ENCODE peak calls at places on chromosomes 1 and 21, in nine cellular contexts. One of them, this sample, is unnamed.

GRCh38 chr1:55305735-55306134 is 90.6 kb upstream of the USP24 start:
- DNase-seq in GM12891: no peak
- DNase-seq in tibial nerve: no peak
- DNase-seq in esophagus squamous epithelium: no peak
- DNase-seq in heart left ventricle: no peak
- DNase-seq in endothelial cell of umbilical vein: no peak
- DNase-seq in transverse colon: no peak
- DNase-seq in HCT116: no peak
- DNase-seq in lower leg skin: no peak
- DNase-seq in this sample: peak; percentile 33

GRCh38 chr1:66575739-66576138 is 41.8 kb downstream of the SGIP1 start:
- DNase-seq in GM12891: no peak
- DNase-seq in tibial nerve: no peak
- DNase-seq in esophagus squamous epithelium: no peak
- DNase-seq in heart left ventricle: peak; percentile 18
- DNase-seq in endothelial cell of umbilical vein: peak; percentile 11
- DNase-seq in transverse colon: no peak
- DNase-seq in HCT116: no peak
- DNase-seq in lower leg skin: no peak
- DNase-seq in this sample: no peak

GRCh38 chr1:181073638-181074037 is 14.9 kb upstream of the IER5 start:
- DNase-seq in GM12891: no peak
- DNase-seq in tibial nerve: no peak
- DNase-seq in esophagus squamous epithelium: no peak
- DNase-seq in heart left ventricle: no peak
- DNase-seq in endothelial cell of umbilical vein: peak; percentile 55
- DNase-seq in transverse colon: no peak
- DNase-seq in HCT116: no peak
- DNase-seq in lower leg skin: no peak
- DNase-seq in this sample: no peak

GRCh38 chr1:25608488-25609178 is 8.0 kb upstream of the MAN1C1 start:
- DNase-seq in GM12891: peak; percentile 63
- DNase-seq in tibial nerve: peak; percentile 95
- DNase-seq in esophagus squamous epithelium: no peak
- DNase-seq in heart left ventricle: peak; percentile 88
- DNase-seq in endothelial cell of umbilical vein: peak; percentile 64
- DNase-seq in transverse colon: peak; percentile 89
- DNase-seq in HCT116: peak; percentile 73
- DNase-seq in lower leg skin: peak; percentile 88
- DNase-seq in this sample: peak; percentile 49

GRCh38 chr1:205456868-205457724 is 1.3 kb upstream of the BLACAT1 start:
- DNase-seq in GM12891: no peak
- DNase-seq in tibial nerve: no peak
- DNase-seq in esophagus squamous epithelium: no peak
- DNase-seq in heart left ventricle: no peak
- DNase-seq in endothelial cell of umbilical vein: no peak
- DNase-seq in transverse colon: no peak
- DNase-seq in HCT116: no peak
- DNase-seq in lower leg skin: no peak
- DNase-seq in this sample: no peak

GRCh38 chr21:27466175-27466574 is 499.3 kb upstream of the ADAMTS5 start:
- DNase-seq in GM12891: no peak
- DNase-seq in tibial nerve: no peak
- DNase-seq in esophagus squamous epithelium: no peak
- DNase-seq in heart left ventricle: no peak
- DNase-seq in endothelial cell of umbilical vein: no peak
- DNase-seq in transverse colon: no peak
- DNase-seq in HCT116: no peak
- DNase-seq in lower leg skin: no peak
- DNase-seq in this sample: no peak

GRCh38 chr21:34881421-34881820 is 167.7 kb downstream of the RUNX1 start:
- DNase-seq in GM12891: no peak
- DNase-seq in tibial nerve: no peak
- DNase-seq in esophagus squamous epithelium: no peak
- DNase-seq in heart left ventricle: no peak
- DNase-seq in endothelial cell of umbilical vein: no peak
- DNase-seq in transverse colon: no peak
- DNase-seq in HCT116: no peak
- DNase-seq in lower leg skin: no peak
- DNase-seq in this sample: no peak

GRCh38 chr1:41032147-41032546 is 10.6 kb upstream of the SLFNL1 start:
- DNase-seq in GM12891: no peak
- DNase-seq in tibial nerve: no peak
- DNase-seq in esophagus squamous epithelium: no peak
- DNase-seq in heart left ventricle: no peak
- DNase-seq in endothelial cell of umbilical vein: no peak
- DNase-seq in transverse colon: no peak
- DNase-seq in HCT116: no peak
- DNase-seq in lower leg skin: no peak
- DNase-seq in this sample: no peak

GRCh38 chr21:44975720-44976555 is 36.1 kb downstream of the SLX9 start:
- DNase-seq in GM12891: no peak
- DNase-seq in tibial nerve: no peak
- DNase-seq in esophagus squamous epithelium: no peak
- DNase-seq in heart left ventricle: no peak
- DNase-seq in endothelial cell of umbilical vein: no peak
- DNase-seq in transverse colon: no peak
- DNase-seq in HCT116: no peak
- DNase-seq in lower leg skin: no peak
- DNase-seq in this sample: no peak

GRCh38 chr1:66576645-66577044 is 42.7 kb downstream of the SGIP1 start:
- DNase-seq in GM12891: no peak
- DNase-seq in tibial nerve: no peak
- DNase-seq in esophagus squamous epithelium: no peak
- DNase-seq in heart left ventricle: peak; percentile 25
- DNase-seq in endothelial cell of umbilical vein: peak; percentile 64
- DNase-seq in transverse colon: no peak
- DNase-seq in HCT116: no peak
- DNase-seq in lower leg skin: no peak
- DNase-seq in this sample: no peak

GRCh38 chr1:84086189-84086588 is 57.9 kb upstream of the PRKACB start:
- DNase-seq in GM12891: no peak
- DNase-seq in tibial nerve: no peak
- DNase-seq in esophagus squamous epithelium: no peak
- DNase-seq in heart left ventricle: peak; percentile 6
- DNase-seq in endothelial cell of umbilical vein: no peak
- DNase-seq in transverse colon: no peak
- DNase-seq in HCT116: no peak
- DNase-seq in lower leg skin: no peak
- DNase-seq in this sample: no peak

GRCh38 chr1:55868026-55868425 is 652.9 kb upstream of the USP24 start:
- DNase-seq in GM12891: no peak
- DNase-seq in tibial nerve: no peak
- DNase-seq in esophagus squamous epithelium: no peak
- DNase-seq in heart left ventricle: no peak
- DNase-seq in endothelial cell of umbilical vein: peak; percentile 6
- DNase-seq in transverse colon: no peak
- DNase-seq in HCT116: no peak
- DNase-seq in lower leg skin: no peak
- DNase-seq in this sample: no peak

GRCh38 chr1:66464802-66465201 is 69.2 kb upstream of the SGIP1 start:
- DNase-seq in GM12891: no peak
- DNase-seq in tibial nerve: no peak
- DNase-seq in esophagus squamous epithelium: no peak
- DNase-seq in heart left ventricle: no peak
- DNase-seq in endothelial cell of umbilical vein: peak; percentile 60
- DNase-seq in transverse colon: no peak
- DNase-seq in HCT116: no peak
- DNase-seq in lower leg skin: no peak
- DNase-seq in this sample: peak; percentile 42

GRCh38 chr1:113101588-113101987 is 28.6 kb downstream of the LRIG2 start:
- DNase-seq in GM12891: no peak
- DNase-seq in tibial nerve: no peak
- DNase-seq in esophagus squamous epithelium: no peak
- DNase-seq in heart left ventricle: no peak
- DNase-seq in endothelial cell of umbilical vein: no peak
- DNase-seq in transverse colon: no peak
- DNase-seq in HCT116: no peak
- DNase-seq in lower leg skin: no peak
- DNase-seq in this sample: no peak

GRCh38 chr1:62294211-62294610 is 25.0 kb downstream of the KANK4 start:
- DNase-seq in GM12891: no peak
- DNase-seq in tibial nerve: no peak
- DNase-seq in esophagus squamous epithelium: no peak
- DNase-seq in heart left ventricle: no peak
- DNase-seq in endothelial cell of umbilical vein: no peak
- DNase-seq in transverse colon: no peak
- DNase-seq in HCT116: peak; percentile 1
- DNase-seq in lower leg skin: no peak
- DNase-seq in this sample: no peak

GRCh38 chr1:29258189-29258973 is 22.1 kb downstream of the PTPRU start:
- DNase-seq in GM12891: no peak
- DNase-seq in tibial nerve: no peak
- DNase-seq in esophagus squamous epithelium: no peak
- DNase-seq in heart left ventricle: no peak
- DNase-seq in endothelial cell of umbilical vein: no peak
- DNase-seq in transverse colon: no peak
- DNase-seq in HCT116: no peak
- DNase-seq in lower leg skin: no peak
- DNase-seq in this sample: no peak

GRCh38 chr1:101004666-101005065 is 20.9 kb downstream of the DPH5 start:
- DNase-seq in GM12891: no peak
- DNase-seq in tibial nerve: no peak
- DNase-seq in esophagus squamous epithelium: no peak
- DNase-seq in heart left ventricle: no peak
- DNase-seq in endothelial cell of umbilical vein: no peak
- DNase-seq in transverse colon: no peak
- DNase-seq in HCT116: no peak
- DNase-seq in lower leg skin: no peak
- DNase-seq in this sample: no peak

GRCh38 chr1:247113094-247113497 is 8.9 kb upstream of the ZNF669 start:
- DNase-seq in GM12891: no peak
- DNase-seq in tibial nerve: no peak
- DNase-seq in esophagus squamous epithelium: no peak
- DNase-seq in heart left ventricle: no peak
- DNase-seq in endothelial cell of umbilical vein: no peak
- DNase-seq in transverse colon: no peak
- DNase-seq in HCT116: no peak
- DNase-seq in lower leg skin: no peak
- DNase-seq in this sample: peak; percentile 84

GRCh38 chr1:44806704-44807363 is at the start of gene DYNLT4:
- DNase-seq in GM12891: no peak
- DNase-seq in tibial nerve: no peak
- DNase-seq in esophagus squamous epithelium: no peak
- DNase-seq in heart left ventricle: no peak
- DNase-seq in endothelial cell of umbilical vein: no peak
- DNase-seq in transverse colon: no peak
- DNase-seq in HCT116: no peak
- DNase-seq in lower leg skin: no peak
- DNase-seq in this sample: no peak

GRCh38 chr1:40897499-40897898 is 35.3 kb upstream of the CITED4 start:
- DNase-seq in GM12891: no peak
- DNase-seq in tibial nerve: no peak
- DNase-seq in esophagus squamous epithelium: no peak
- DNase-seq in heart left ventricle: no peak
- DNase-seq in endothelial cell of umbilical vein: peak; percentile 37
- DNase-seq in transverse colon: no peak
- DNase-seq in HCT116: no peak
- DNase-seq in lower leg skin: no peak
- DNase-seq in this sample: peak; percentile 51

GRCh38 chr1:8858112-8858668 is 20.3 kb downstream of the ENO1 start:
- DNase-seq in GM12891: no peak
- DNase-seq in tibial nerve: peak; percentile 26
- DNase-seq in esophagus squamous epithelium: no peak
- DNase-seq in heart left ventricle: peak; percentile 52
- DNase-seq in endothelial cell of umbilical vein: peak; percentile 96
- DNase-seq in transverse colon: no peak
- DNase-seq in HCT116: no peak
- DNase-seq in lower leg skin: no peak
- DNase-seq in this sample: peak; percentile 26
- TF ChIP-seq POLR2A in GM12891: no peak
- TF ChIP-seq POLR2A in tibial nerve: no peak
- TF ChIP-seq POLR2A in esophagus squamous epithelium: no peak
- TF ChIP-seq POLR2A in heart left ventricle: no peak
- TF ChIP-seq POLR2A in endothelial cell of umbilical vein: peak; percentile 47
- TF ChIP-seq POLR2A in transverse colon: no peak
- TF ChIP-seq POLR2A in HCT116: no peak
- TF ChIP-seq POLR2A in lower leg skin: no peak
- TF ChIP-seq POLR2A in this sample: no peak

DNA sequence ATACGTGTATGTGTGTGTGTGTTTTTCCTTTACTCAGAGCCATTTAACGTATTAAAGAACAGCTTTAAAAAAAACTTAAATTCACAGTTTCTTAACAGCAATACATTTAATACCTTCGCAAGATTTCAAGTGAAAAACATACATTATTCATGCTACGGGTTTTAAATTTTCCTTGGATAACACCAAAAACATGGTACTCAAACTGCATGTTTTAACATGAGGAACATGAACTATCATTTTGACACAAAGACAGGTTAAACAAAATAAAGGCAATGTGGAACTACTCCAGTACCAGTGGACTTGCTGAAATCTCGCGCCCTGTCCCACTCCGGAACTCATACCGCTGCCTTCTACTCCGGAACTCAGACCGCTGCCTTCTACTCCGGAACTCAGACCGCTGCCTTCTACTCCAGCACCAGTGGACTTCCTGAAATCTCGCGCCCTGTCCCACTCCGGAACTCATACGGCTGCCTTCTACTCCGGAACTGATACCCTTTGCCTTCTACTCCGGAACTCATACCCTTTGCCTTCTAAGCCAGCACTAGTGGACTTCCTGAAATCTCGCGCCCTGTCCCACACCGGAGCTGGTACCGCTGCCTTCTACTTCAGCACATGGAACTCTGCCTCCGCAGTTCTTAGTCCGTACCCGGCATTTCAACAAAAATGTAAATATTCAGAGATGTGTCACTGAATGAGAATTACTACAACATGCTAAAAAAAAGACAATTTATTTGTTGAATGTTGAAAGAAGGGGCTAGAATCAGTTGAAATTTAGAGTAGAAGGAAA is 148.6 kb downstream of the NCAM2 start:
- DNase-seq in GM12891: no peak
- DNase-seq in tibial nerve: no peak
- DNase-seq in esophagus squamous epithelium: no peak
- DNase-seq in heart left ventricle: no peak
- DNase-seq in endothelial cell of umbilical vein: no peak
- DNase-seq in transverse colon: no peak
- DNase-seq in HCT116: no peak
- DNase-seq in lower leg skin: no peak
- DNase-seq in this sample: no peak
- TF ChIP-seq POLR2A in GM12891: no peak
- TF ChIP-seq POLR2A in tibial nerve: no peak
- TF ChIP-seq POLR2A in esophagus squamous epithelium: no peak
- TF ChIP-seq POLR2A in heart left ventricle: no peak
- TF ChIP-seq POLR2A in endothelial cell of umbilical vein: no peak
- TF ChIP-seq POLR2A in transverse colon: no peak
- TF ChIP-seq POLR2A in HCT116: no peak
- TF ChIP-seq POLR2A in lower leg skin: no peak
- TF ChIP-seq POLR2A in this sample: no peak

GRCh38 chr1:89905391-89906058 is 84.7 kb downstream of the LRRC8D start:
- DNase-seq in GM12891: no peak
- DNase-seq in tibial nerve: no peak
- DNase-seq in esophagus squamous epithelium: no peak
- DNase-seq in heart left ventricle: no peak
- DNase-seq in endothelial cell of umbilical vein: no peak
- DNase-seq in transverse colon: no peak
- DNase-seq in HCT116: no peak
- DNase-seq in lower leg skin: no peak
- DNase-seq in this sample: no peak
- TF ChIP-seq POLR2A in GM12891: no peak
- TF ChIP-seq POLR2A in tibial nerve: no peak
- TF ChIP-seq POLR2A in esophagus squamous epithelium: no peak
- TF ChIP-seq POLR2A in heart left ventricle: no peak
- TF ChIP-seq POLR2A in endothelial cell of umbilical vein: no peak
- TF ChIP-seq POLR2A in transverse colon: no peak
- TF ChIP-seq POLR2A in HCT116: no peak
- TF ChIP-seq POLR2A in lower leg skin: no peak
- TF ChIP-seq POLR2A in this sample: no peak

GRCh38 chr1:1403543-1404112 is 3.5 kb downstream of the MRPL20 start:
- DNase-seq in GM12891: no peak
- DNase-seq in tibial nerve: no peak
- DNase-seq in esophagus squamous epithelium: no peak
- DNase-seq in heart left ventricle: no peak
- DNase-seq in endothelial cell of umbilical vein: no peak
- DNase-seq in transverse colon: no peak
- DNase-seq in HCT116: no peak
- DNase-seq in lower leg skin: no peak
- DNase-seq in this sample: no peak
- TF ChIP-seq POLR2A in GM12891: no peak
- TF ChIP-seq POLR2A in tibial nerve: no peak
- TF ChIP-seq POLR2A in esophagus squamous epithelium: no peak
- TF ChIP-seq POLR2A in heart left ventricle: no peak
- TF ChIP-seq POLR2A in endothelial cell of umbilical vein: no peak
- TF ChIP-seq POLR2A in transverse colon: no peak
- TF ChIP-seq POLR2A in HCT116: no peak
- TF ChIP-seq POLR2A in lower leg skin: no peak
- TF ChIP-seq POLR2A in this sample: no peak